ENCODE peak calls at places on chromosomes 5 and 9, in seven cellular contexts. One of them, this sample, is unnamed.

GRCh38 chr9:76667521-76667957 is 96.7 kb upstream of the PCA3 start:
- DNase-seq in small intestine: no peak
- DNase-seq in pancreas: no peak
- DNase-seq in GM12865: no peak
- DNase-seq in retinal pigment epithelial cell: peak; percentile 90
- DNase-seq in astrocyte: peak; percentile 68
- DNase-seq in SK-N-SH: no peak
- DNase-seq in this sample: no peak

GRCh38 chr5:62256161-62257017 is 49.6 kb upstream of the KIF2A start:
- DNase-seq in astrocyte: no peak
- DNase-seq in GM12865: peak; percentile 28
- DNase-seq in retinal pigment epithelial cell: no peak
- DNase-seq in SK-N-SH: peak; percentile 73
- DNase-seq in pancreas: peak; percentile 82
- DNase-seq in small intestine: peak; percentile 14
- DNase-seq in this sample: no peak

GRCh38 chr9:134618163-134618822 is 23.3 kb upstream of the COL5A1 start:
- DNase-seq in SK-N-SH: no peak
- DNase-seq in pancreas: no peak
- DNase-seq in GM12865: no peak
- DNase-seq in astrocyte: no peak
- DNase-seq in retinal pigment epithelial cell: no peak
- DNase-seq in small intestine: no peak
- DNase-seq in this sample: no peak

GRCh38 chr5:57441557-57441956 is 41.1 kb downstream of the ACTBL2 start:
- DNase-seq in small intestine: peak; percentile 3
- DNase-seq in retinal pigment epithelial cell: no peak
- DNase-seq in SK-N-SH: no peak
- DNase-seq in astrocyte: peak; percentile 99
- DNase-seq in GM12865: no peak
- DNase-seq in pancreas: no peak
- DNase-seq in this sample: peak; percentile 83

GRCh38 chr9:97518909-97519307 is 17.4 kb downstream of the TMOD1 start:
- DNase-seq in small intestine: peak; percentile 59
- DNase-seq in pancreas: no peak
- DNase-seq in GM12865: no peak
- DNase-seq in SK-N-SH: no peak
- DNase-seq in astrocyte: peak; percentile 77
- DNase-seq in retinal pigment epithelial cell: no peak
- DNase-seq in this sample: no peak

GRCh38 chr9:87336914-87337333 is 160.7 kb upstream of the DAPK1 start:
- DNase-seq in astrocyte: peak; percentile 68
- DNase-seq in GM12865: peak; percentile 79
- DNase-seq in small intestine: peak; percentile 70
- DNase-seq in pancreas: peak; percentile 54
- DNase-seq in SK-N-SH: peak; percentile 60
- DNase-seq in retinal pigment epithelial cell: peak; percentile 46
- DNase-seq in this sample: peak; percentile 83

GRCh38 chr9:121859646-121860045 is 208.2 kb downstream of the DAB2IP start:
- DNase-seq in pancreas: no peak
- DNase-seq in small intestine: no peak
- DNase-seq in retinal pigment epithelial cell: no peak
- DNase-seq in GM12865: no peak
- DNase-seq in astrocyte: no peak
- DNase-seq in SK-N-SH: no peak
- DNase-seq in this sample: no peak

GRCh38 chr9:72203205-72203803 is 54.1 kb downstream of the GDA start:
- DNase-seq in SK-N-SH: peak; percentile 31
- DNase-seq in small intestine: peak; percentile 54
- DNase-seq in GM12865: peak; percentile 50
- DNase-seq in astrocyte: no peak
- DNase-seq in retinal pigment epithelial cell: no peak
- DNase-seq in pancreas: peak; percentile 20
- DNase-seq in this sample: no peak

GRCh38 chr5:42645138-42645537 is 111.5 kb upstream of the CCDC152 start:
- DNase-seq in small intestine: no peak
- DNase-seq in retinal pigment epithelial cell: no peak
- DNase-seq in SK-N-SH: no peak
- DNase-seq in GM12865: no peak
- DNase-seq in pancreas: no peak
- DNase-seq in astrocyte: peak; percentile 27
- DNase-seq in this sample: no peak

GRCh38 chr5:40551706-40552557 is 127.8 kb upstream of the PTGER4 start:
- DNase-seq in GM12865: no peak
- DNase-seq in pancreas: no peak
- DNase-seq in SK-N-SH: no peak
- DNase-seq in retinal pigment epithelial cell: peak; percentile 95
- DNase-seq in astrocyte: peak; percentile 98
- DNase-seq in small intestine: no peak
- DNase-seq in this sample: peak; percentile 60

GRCh38 chr5:138724470-138725146 is 28.6 kb upstream of the CTNNA1 start:
- DNase-seq in small intestine: no peak
- DNase-seq in astrocyte: no peak
- DNase-seq in SK-N-SH: no peak
- DNase-seq in GM12865: no peak
- DNase-seq in pancreas: peak; percentile 18
- DNase-seq in retinal pigment epithelial cell: no peak
- DNase-seq in this sample: no peak

GRCh38 chr5:179780343-179780742 is 13.4 kb upstream of the LTC4S start:
- DNase-seq in astrocyte: no peak
- DNase-seq in small intestine: no peak
- DNase-seq in retinal pigment epithelial cell: no peak
- DNase-seq in SK-N-SH: no peak
- DNase-seq in pancreas: no peak
- DNase-seq in GM12865: no peak
- DNase-seq in this sample: no peak

GRCh38 chr9:96219615-96220257 is 82.2 kb downstream of the HSD17B3 start:
- DNase-seq in pancreas: no peak
- DNase-seq in SK-N-SH: peak; percentile 55
- DNase-seq in astrocyte: no peak
- DNase-seq in retinal pigment epithelial cell: no peak
- DNase-seq in GM12865: no peak
- DNase-seq in small intestine: no peak
- DNase-seq in this sample: no peak

GRCh38 chr9:96217358-96217755 is 84.6 kb downstream of the HSD17B3 start:
- DNase-seq in GM12865: no peak
- DNase-seq in small intestine: peak; percentile 7
- DNase-seq in astrocyte: no peak
- DNase-seq in SK-N-SH: peak; percentile 88
- DNase-seq in pancreas: no peak
- DNase-seq in retinal pigment epithelial cell: no peak
- DNase-seq in this sample: no peak

GRCh38 chr9:96216618-96217017 is 85.4 kb downstream of the HSD17B3 start:
- DNase-seq in small intestine: no peak
- DNase-seq in retinal pigment epithelial cell: no peak
- DNase-seq in GM12865: no peak
- DNase-seq in pancreas: no peak
- DNase-seq in SK-N-SH: no peak
- DNase-seq in astrocyte: no peak
- DNase-seq in this sample: no peak

GRCh38 chr9:96218821-96219614 is 83.0 kb downstream of the HSD17B3 start:
- DNase-seq in pancreas: no peak
- DNase-seq in astrocyte: no peak
- DNase-seq in small intestine: peak; percentile 27
- DNase-seq in GM12865: no peak
- DNase-seq in SK-N-SH: peak; percentile 36
- DNase-seq in retinal pigment epithelial cell: no peak
- DNase-seq in this sample: no peak

DNA sequence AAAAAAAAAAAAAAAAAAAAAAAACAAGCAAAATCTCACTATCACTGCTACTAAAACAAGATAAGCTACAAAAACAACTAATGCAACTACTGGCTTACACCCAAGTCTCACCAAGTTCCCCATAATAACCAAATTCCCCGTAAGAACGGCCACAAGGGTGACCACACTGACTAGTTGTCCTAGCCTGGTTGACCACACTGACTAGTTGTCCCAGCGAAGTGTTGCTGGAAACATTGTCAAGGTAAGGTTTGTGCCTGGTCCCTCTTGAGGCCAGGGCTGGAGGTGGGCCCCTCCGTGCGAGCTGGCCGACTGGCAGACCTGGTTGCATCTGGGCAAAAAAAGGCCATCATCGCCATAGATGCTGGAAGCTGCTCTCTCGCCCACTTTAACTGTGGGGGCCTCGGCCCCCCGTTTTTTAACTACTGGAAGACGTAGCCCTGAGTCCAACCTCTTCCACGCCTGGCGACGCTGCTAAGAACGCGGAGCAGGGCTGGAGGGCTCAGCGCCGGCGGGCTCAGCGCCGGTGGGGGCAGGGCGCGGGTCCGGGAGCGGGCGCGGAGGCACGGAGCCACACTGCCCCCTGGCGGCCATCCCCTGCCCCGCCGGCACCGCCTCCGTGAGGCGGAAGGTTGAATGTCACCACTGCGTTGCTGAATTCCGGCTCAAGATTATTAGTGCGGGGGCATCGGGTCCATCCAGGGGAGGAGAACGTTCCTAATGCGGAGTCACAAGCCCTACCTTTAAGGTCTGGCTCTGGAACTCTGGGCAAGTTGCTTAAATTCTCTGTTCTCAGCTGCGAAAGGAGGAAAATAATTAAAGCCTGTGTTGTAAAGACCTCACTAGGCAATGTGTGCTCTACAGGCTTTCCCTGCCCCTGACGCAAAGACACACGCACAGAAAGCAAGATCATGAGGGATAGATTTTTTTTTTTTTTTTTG is 84.0 kb downstream of the HSD17B3 start:
- DNase-seq in retinal pigment epithelial cell: no peak
- DNase-seq in astrocyte: peak; percentile 29
- DNase-seq in GM12865: peak; percentile 73
- DNase-seq in pancreas: peak; percentile 54
- DNase-seq in SK-N-SH: peak; percentile 93
- DNase-seq in small intestine: peak; percentile 77
- DNase-seq in this sample: peak; percentile 29
- H3K4me3 ChIP-seq in retinal pigment epithelial cell: peak overlapping the region; percentile 40
- H3K4me3 ChIP-seq in astrocyte: peak overlapping the region; percentile 40
- H3K4me3 ChIP-seq in GM12865: no peak overlapping the region
- H3K4me3 ChIP-seq in pancreas: peak overlapping the region; percentile 31
- H3K4me3 ChIP-seq in SK-N-SH: peak overlapping the region; percentile 39
- H3K4me3 ChIP-seq in small intestine: peak overlapping the region; percentile 33
- H3K4me3 ChIP-seq in this sample: peak overlapping the region; percentile 47

DNA sequence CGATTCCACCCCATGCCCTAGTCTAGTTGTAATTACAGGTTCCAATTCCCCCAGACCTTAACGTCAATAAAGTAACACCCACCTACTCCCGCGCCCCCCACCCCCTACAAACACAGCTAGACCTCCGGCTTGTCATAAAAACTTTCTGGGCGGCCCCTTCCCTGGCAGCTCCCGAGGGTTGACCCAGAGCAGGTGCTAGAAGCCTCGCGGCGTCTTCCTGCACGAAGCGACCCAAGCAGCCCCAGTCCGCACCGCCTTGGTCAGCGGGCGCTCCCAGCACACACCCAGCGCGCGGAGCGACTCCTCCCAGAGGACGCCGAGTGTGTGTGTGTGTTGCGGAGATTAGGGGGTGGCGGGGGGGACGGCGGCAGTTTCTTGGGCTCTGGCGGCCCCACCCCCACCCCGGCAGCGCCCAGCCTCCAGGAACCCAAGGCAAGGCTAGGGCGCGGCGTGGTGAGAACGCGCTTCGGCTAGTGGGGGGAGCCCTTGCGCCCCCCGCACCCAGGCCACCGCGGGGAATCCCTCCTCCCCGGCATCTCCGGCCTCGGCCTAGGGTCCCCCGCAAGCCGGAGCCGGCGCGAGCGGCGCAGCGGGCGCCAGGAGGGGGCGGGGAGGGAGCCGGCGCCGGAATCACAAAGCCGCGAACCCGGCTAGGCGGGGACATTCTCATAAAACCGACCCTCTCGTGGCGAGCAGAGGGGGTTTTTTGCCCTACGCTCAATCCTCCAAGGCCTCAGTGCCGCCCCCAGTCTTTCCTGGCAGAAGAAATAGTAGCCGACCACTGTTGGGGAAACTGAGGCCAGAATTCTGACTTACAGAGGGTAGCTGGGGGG is 2.2 kb downstream of the PCDH1 start:
- DNase-seq in SK-N-SH: peak; percentile 72
- DNase-seq in pancreas: peak; percentile 55
- DNase-seq in GM12865: no peak
- DNase-seq in small intestine: peak; percentile 93
- DNase-seq in retinal pigment epithelial cell: no peak
- DNase-seq in astrocyte: no peak
- DNase-seq in this sample: no peak
- H3K4me3 ChIP-seq in SK-N-SH: peak overlapping the region; percentile 55
- H3K4me3 ChIP-seq in pancreas: peak overlapping the region; percentile 78
- H3K4me3 ChIP-seq in GM12865: no peak overlapping the region
- H3K4me3 ChIP-seq in small intestine: peak overlapping the region; percentile 84
- H3K4me3 ChIP-seq in retinal pigment epithelial cell: peak overlapping the region; percentile 68
- H3K4me3 ChIP-seq in astrocyte: peak overlapping the region; percentile 51
- H3K4me3 ChIP-seq in this sample: peak overlapping the region; percentile 57

DNA sequence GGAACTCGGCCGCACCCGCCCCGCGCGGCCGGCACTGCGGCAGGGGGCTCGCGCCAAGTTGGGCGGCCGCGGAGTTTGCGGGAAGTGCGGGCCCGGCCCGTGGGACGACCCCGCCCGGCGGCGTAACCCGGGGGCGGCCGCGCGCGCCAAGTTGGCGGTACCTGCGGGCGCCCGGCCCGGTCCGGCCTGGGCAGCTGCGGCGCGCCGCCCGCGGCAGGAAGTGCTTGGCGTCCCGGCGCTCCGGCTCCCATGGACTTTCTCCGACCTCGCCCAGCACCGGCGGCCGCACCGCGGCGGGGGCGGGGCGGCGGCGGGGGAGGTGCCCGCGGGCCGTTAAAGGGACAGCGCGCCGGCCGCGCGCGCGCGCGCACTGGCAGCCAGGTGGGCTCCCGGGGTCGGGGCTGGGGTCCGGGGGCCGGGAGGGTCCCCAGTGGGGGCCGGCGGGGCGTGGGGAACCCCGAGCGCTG is at the start of gene NACC2:
- DNase-seq in GM12865: no peak
- DNase-seq in astrocyte: peak; percentile 41
- DNase-seq in retinal pigment epithelial cell: no peak
- DNase-seq in SK-N-SH: peak; percentile 85
- DNase-seq in small intestine: peak; percentile 80
- DNase-seq in pancreas: peak; percentile 70
- DNase-seq in this sample: no peak
- H3K4me3 ChIP-seq in GM12865: peak within 1 kb of the TSS; percentile 47
- H3K4me3 ChIP-seq in astrocyte: peak within 1 kb of the TSS; percentile 66
- H3K4me3 ChIP-seq in retinal pigment epithelial cell: peak within 1 kb of the TSS; percentile 67
- H3K4me3 ChIP-seq in SK-N-SH: peak within 1 kb of the TSS; percentile 75
- H3K4me3 ChIP-seq in small intestine: peak within 1 kb of the TSS; percentile 95
- H3K4me3 ChIP-seq in pancreas: peak within 1 kb of the TSS; percentile 86
- H3K4me3 ChIP-seq in this sample: peak within 1 kb of the TSS; percentile 85

GRCh38 chr5:38554860-38555259 is 1.6 kb downstream of the LIFR start:
- DNase-seq in astrocyte: no peak
- DNase-seq in GM12865: no peak
- DNase-seq in pancreas: no peak
- DNase-seq in SK-N-SH: no peak
- DNase-seq in small intestine: no peak
- DNase-seq in retinal pigment epithelial cell: no peak
- DNase-seq in this sample: no peak

GRCh38 chr5:38557309-38557710 is 864 bp upstream of the LIFR start:
- DNase-seq in pancreas: peak; percentile 31
- DNase-seq in GM12865: no peak
- DNase-seq in retinal pigment epithelial cell: no peak
- DNase-seq in small intestine: no peak
- DNase-seq in astrocyte: no peak
- DNase-seq in SK-N-SH: no peak
- DNase-seq in this sample: no peak

GRCh38 chr5:38556599-38557308 is at the start of gene LIFR:
- DNase-seq in small intestine: peak; percentile 11
- DNase-seq in SK-N-SH: peak; percentile 98
- DNase-seq in pancreas: peak; percentile 83
- DNase-seq in astrocyte: peak; percentile 72
- DNase-seq in GM12865: peak; percentile 31
- DNase-seq in retinal pigment epithelial cell: peak; percentile 40
- DNase-seq in this sample: no peak

GRCh38 chr5:38556115-38556598 is 289 bp downstream of the LIFR start:
- DNase-seq in pancreas: peak; percentile 38
- DNase-seq in GM12865: no peak
- DNase-seq in astrocyte: no peak
- DNase-seq in retinal pigment epithelial cell: no peak
- DNase-seq in SK-N-SH: no peak
- DNase-seq in small intestine: no peak
- DNase-seq in this sample: no peak

GRCh38 chr5:38555354-38556114 is 912 bp downstream of the LIFR start:
- DNase-seq in SK-N-SH: no peak
- DNase-seq in GM12865: no peak
- DNase-seq in astrocyte: no peak
- DNase-seq in retinal pigment epithelial cell: no peak
- DNase-seq in pancreas: no peak
- DNase-seq in small intestine: no peak
- DNase-seq in this sample: no peak
- H3K4me3 ChIP-seq in SK-N-SH: peak overlapping the region; percentile 91
- H3K4me3 ChIP-seq in GM12865: no peak overlapping the region
- H3K4me3 ChIP-seq in astrocyte: peak overlapping the region; percentile 73
- H3K4me3 ChIP-seq in retinal pigment epithelial cell: peak overlapping the region; percentile 68
- H3K4me3 ChIP-seq in pancreas: peak overlapping the region; percentile 85
- H3K4me3 ChIP-seq in small intestine: peak overlapping the region; percentile 58
- H3K4me3 ChIP-seq in this sample: peak overlapping the region; percentile 80

This sample was measured in epithelial cell of proximal tubule.